ENCODE peak calls at places on chromosomes 3 and 15, in eight cellular contexts. X, I, K, M, Z, T, Q and Y are unnamed samples.

GRCh38 chr15:94701281-94701985 is 470.1 kb downstream of the MCTP2 start:
- DNase-seq in Z (no peak), I (no peak), K (no peak), Q (no peak), M (no peak), T (no peak), X (no peak), Y (no peak)

GRCh38 chr15:63054281-63054683 is 11.7 kb downstream of the TPM1 start:
- DNase-seq in K (no peak), Z (no peak), X (no peak), I (no peak), Q (no peak), T (no peak), M (no peak), Y (no peak)

GRCh38 chr3:196569003-196569516 is 600 bp downstream of the FBXO45 start:
- DNase-seq in I (no peak), Q (peak), M (no peak), T (peak), X (peak), Z (peak), K (peak), Y (peak)

GRCh38 chr3:161548301-161548700 is 51.7 kb downstream of the OTOL1 start:
- DNase-seq in I (no peak), T (no peak), Q (no peak), M (no peak), K (no peak), X (no peak), Z (no peak), Y (peak)

GRCh38 chr3:101803152-101803782 is 24.3 kb downstream of the NXPE3 start:
- DNase-seq in Q (peak), M (peak), T (peak), Z (peak), I (peak), X (peak), K (peak), Y (peak)

GRCh38 chr15:64856429-64857145 is 14.9 kb downstream of the PLEKHO2 start:
- DNase-seq in Q (no peak), Z (no peak), I (peak), T (peak), M (no peak), K (no peak), X (peak), Y (no peak)

GRCh38 chr15:99125061-99125990 is 20.4 kb downstream of the SYNM start:
- DNase-seq in X (no peak), Q (no peak), Z (no peak), M (no peak), K (no peak), I (no peak), T (no peak), Y (no peak)

GRCh38 chr3:186411089-186411488 is 49.1 kb upstream of the DGKG start:
- DNase-seq in K (no peak), M (no peak), X (no peak), Q (no peak), Z (no peak), T (no peak), I (no peak), Y (no peak)

GRCh38 chr15:89978914-89979313 is 22.2 kb upstream of the ZNF710 start:
- DNase-seq in Q (no peak), K (no peak), M (no peak), Z (no peak), I (no peak), X (no peak), T (no peak), Y (no peak)

GRCh38 chr15:41502787-41503668 is 9.4 kb downstream of the ITPKA start:
- DNase-seq in Q (no peak), M (no peak), K (no peak), X (no peak), I (peak), Z (no peak), T (no peak), Y (no peak)

GRCh38 chr3:52787672-52788625 is 6.6 kb upstream of the ITIH3 start:
- DNase-seq in Q (no peak), K (no peak), Z (no peak), X (no peak), M (no peak), T (no peak), I (no peak), Y (no peak)

GRCh38 chr3:161474139-161474538 is 22.5 kb upstream of the OTOL1 start:
- DNase-seq in K (no peak), M (no peak), T (no peak), Z (no peak), Q (no peak), X (no peak), I (no peak), Y (no peak)

GRCh38 chr3:70974752-70975151 is 608.8 kb downstream of the FOXP1 start:
- DNase-seq in Q (no peak), M (no peak), K (no peak), Z (no peak), I (no peak), T (no peak), X (no peak), Y (peak)

GRCh38 chr3:37492977-37493471 is 318.6 kb upstream of the LRRFIP2 start:
- DNase-seq in Q (no peak), K (no peak), Z (peak), M (no peak), T (no peak), I (no peak), X (peak), Y (no peak)

GRCh38 chr3:174242311-174243041 is 616.7 kb upstream of the NAALADL2 start:
- DNase-seq in X (no peak), K (no peak), M (no peak), Q (no peak), T (peak), I (no peak), Z (no peak), Y (no peak)

GRCh38 chr3:8755564-8756237 is 13.7 kb downstream of the OXTR start:
- DNase-seq in Q (no peak), K (no peak), Z (no peak), X (no peak), M (no peak), I (no peak), T (no peak), Y (no peak)

GRCh38 chr3:110069641-110070538 is 732.5 kb upstream of the DPPA4 start:
- DNase-seq in K (no peak), I (no peak), M (no peak), X (no peak), T (peak), Z (no peak), Q (no peak), Y (peak)

GRCh38 chr3:193029800-193030199 is 112.1 kb upstream of the MB21D2 start:
- DNase-seq in K (no peak), M (no peak), Z (no peak), X (no peak), Q (no peak), T (peak), I (no peak), Y (no peak)

GRCh38 chr3:32239638-32240550 is 1.4 kb downstream of the CMTM8 start:
- DNase-seq in K (no peak), T (no peak), X (peak), I (peak), M (peak), Q (peak), Z (peak), Y (peak)

GRCh38 chr3:176766862-176767261 is 430.4 kb downstream of the TBL1XR1 start:
- DNase-seq in T (peak), I (no peak), X (peak), Z (no peak), Q (no peak), M (no peak), K (no peak), Y (no peak)

GRCh38 chr3:31369637-31370036 is 163.1 kb upstream of the STT3B start:
- DNase-seq in X (no peak), K (no peak), T (peak), M (no peak), I (no peak), Q (no peak), Z (no peak), Y (no peak)

GRCh38 chr3:13487403-13487802 is 7.3 kb downstream of the HDAC11 start:
- DNase-seq in Q (no peak), M (no peak), I (no peak), X (no peak), T (no peak), K (no peak), Z (no peak), Y (no peak)